ENCODE peak calls at places on chromosomes 16 and 17, in eight cellular contexts. Y is NCI-H1930; D is HEK293T; I is HTR-8/SVneo; B is mammary epithelial cell; M is activated CD4-positive, CD25-positive, alpha-beta regulatory T cell; W is RCC 7860; X is ascending aorta. P is an unnamed sample.

GRCh38 chr17:2101448-2102257 is 46.8 kb downstream of the HIC1 start:
- DNase-seq in I (no peak), W (peak), B (peak), X (no peak), M (peak), Y (no peak), D (peak), P (no peak)

GRCh38 chr17:352421-353212 is at the start of gene RPH3AL:
- DNase-seq in D (no peak), X (no peak), B (no peak), W (peak), M (no peak), Y (no peak), I (no peak), P (no peak)

GRCh38 chr17:75473246-75473645 is 16.8 kb downstream of the TMEM94 start:
- DNase-seq in W (no peak), Y (no peak), M (no peak), I (no peak), B (no peak), D (no peak), X (no peak), P (no peak)

GRCh38 chr16:11394593-11394960 is 49.3 kb downstream of the RMI2 start:
- DNase-seq in I (no peak), M (no peak), Y (no peak), X (no peak), W (no peak), D (no peak), B (no peak), P (no peak)

GRCh38 chr16:89481556-89481955 is 8.8 kb downstream of the ANKRD11 start:
- DNase-seq in Y (no peak), D (no peak), W (no peak), B (peak), M (no peak), I (no peak), X (no peak), P (no peak)

GRCh38 chr16:85275533-85276249 is 163.4 kb upstream of the CIBAR2 start:
- DNase-seq in Y (peak), D (peak), M (peak), B (peak), X (peak), I (peak), W (peak), P (peak)

GRCh38 chr16:73206306-73206705 is 158.4 kb upstream of the ZFHX3 start:
- DNase-seq in X (no peak), M (no peak), B (no peak), I (no peak), D (no peak), Y (no peak), W (no peak), P (no peak)

GRCh38 chr17:58534901-58535421 is 20.5 kb upstream of the MTMR4 start:
- DNase-seq in M (no peak), B (peak), W (no peak), Y (no peak), X (no peak), I (no peak), D (no peak), P (no peak)

GRCh38 chr17:83202002-83203000 is 122.9 kb downstream of the METRNL start:
- DNase-seq in W (no peak), X (peak), D (no peak), B (no peak), Y (no peak), I (no peak), M (no peak), P (peak)

P was measured in suprapubic skin.